ENCODE peak calls at places on chromosomes 13 and 19, in ten cellular contexts. S is GM12878, O is stomach, J is spleen, A is HCT116, M is upper lobe of left lung, Z is breast epithelium, Y is GM23338, W is sigmoid colon, H is suprapubic skin. X is an unnamed sample.

GRCh38 chr13:57136093-57136492 is 4.6 kb upstream of the PRR20A start:
- DNase-seq in S (no peak), H (no peak), A (no peak), J (no peak), M (no peak), O (no peak), Z (no peak), W (no peak), Y (no peak), X (no peak)

GRCh38 chr19:41233748-41234240 is 14.8 kb downstream of the AXL start:
- DNase-seq in H (peak; percentile 63), J (no peak), Y (no peak), S (no peak), O (no peak), A (no peak), Z (no peak), M (peak; percentile 63), W (no peak), X (no peak)

GRCh38 chr13:102250448-102250847 is 151.4 kb downstream of the FGF14 start:
- DNase-seq in M (no peak), S (no peak), H (no peak), A (no peak), W (no peak), Z (no peak), O (no peak), J (no peak), Y (no peak), X (no peak)

GRCh38 chr19:19750842-19751790 is 18.2 kb upstream of the ZNF14 start:
- DNase-seq in A (no peak), J (no peak), W (no peak), M (no peak), Z (no peak), O (no peak), Y (no peak), H (no peak), S (no peak), X (peak; percentile 92)

GRCh38 chr13:109874444-109874920 is 88.1 kb upstream of the IRS2 start:
- DNase-seq in Z (no peak), H (no peak), S (no peak), M (no peak), W (no peak), Y (no peak), A (no peak), O (no peak), J (no peak), X (no peak)

GRCh38 chr19:54017266-54017665 is 25.8 kb downstream of the CACNG6 start:
- DNase-seq in H (no peak), W (no peak), S (no peak), J (no peak), Y (peak; percentile 56), M (no peak), O (no peak), A (no peak), Z (no peak), X (no peak)

GRCh38 chr13:73880365-73880764 is 253.8 kb downstream of the KLF12 start:
- DNase-seq in Y (no peak), Z (no peak), H (no peak), A (no peak), O (no peak), W (no peak), S (no peak), M (no peak), J (no peak), X (no peak)

GRCh38 chr13:48138270-48138669 is 43.4 kb upstream of the MED4 start:
- DNase-seq in J (no peak), W (no peak), A (no peak), M (no peak), H (no peak), Z (no peak), O (no peak), S (no peak), Y (no peak), X (no peak)

DNA sequence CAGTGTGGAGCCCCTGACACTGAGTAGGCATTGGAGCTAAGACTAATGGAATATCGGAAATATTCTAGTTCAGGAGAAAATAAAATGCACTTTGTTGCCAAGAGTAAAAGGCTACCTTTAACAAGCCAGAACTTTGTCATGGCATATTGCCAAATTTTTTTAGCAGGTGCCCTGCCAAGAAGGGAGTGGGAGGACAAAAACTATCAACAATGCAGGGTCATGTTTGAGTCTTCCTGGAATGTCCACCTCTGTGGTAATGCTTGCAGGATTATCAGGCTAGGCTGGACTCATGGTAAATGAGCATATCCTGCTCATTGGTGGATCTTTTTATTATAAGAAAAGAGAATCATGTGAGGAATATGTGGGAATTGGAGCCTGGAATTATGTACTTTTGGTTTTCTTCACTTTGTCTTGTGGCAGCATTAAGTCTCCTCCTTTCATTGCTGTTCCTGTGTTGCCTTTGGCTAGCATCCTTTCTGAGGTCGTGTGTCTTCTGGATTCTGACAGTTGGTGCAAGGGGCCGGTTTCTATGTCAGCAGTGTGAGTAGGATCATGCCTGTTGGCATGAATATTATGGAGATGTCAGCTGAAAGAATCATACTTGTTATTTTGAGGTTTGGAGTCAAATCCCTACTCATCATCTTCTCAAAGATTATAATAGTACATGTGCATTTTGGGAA is 122.9 kb upstream of the SPRY2 start:
- DNase-seq in M (no peak), A (no peak), S (no peak), Z (peak; percentile 61), Y (no peak), O (no peak), H (no peak), J (no peak), W (no peak), X (no peak)
- TF ChIP-seq POLR2AphosphoS5 in M (no peak), A (no peak), S (no peak), Z (no peak), Y (no peak), O (no peak), H (no peak), J (no peak), W (no peak), X (no peak)

DNA sequence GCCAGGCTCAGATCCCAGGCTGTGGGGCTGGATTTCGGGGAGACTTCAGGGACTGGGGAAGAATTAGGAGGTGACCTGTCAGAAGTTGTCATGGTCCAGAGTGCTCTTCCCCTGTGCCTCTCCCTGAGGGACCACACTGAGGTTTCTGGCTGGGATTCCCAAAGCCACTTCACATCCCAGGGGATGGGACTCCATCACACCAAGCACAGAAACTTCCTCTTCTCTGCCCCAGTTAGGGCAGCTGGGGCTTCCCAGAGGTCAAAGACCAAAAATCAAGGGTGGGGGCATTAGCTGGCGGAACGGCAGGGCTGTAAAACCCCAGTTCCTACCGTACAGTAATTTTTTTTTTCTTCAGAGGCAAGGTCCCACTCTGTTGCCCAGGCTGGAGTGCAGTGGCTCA is 7.4 kb downstream of the FCER2 start:
- DNase-seq in Y (no peak), W (no peak), H (no peak), S (no peak), M (no peak), Z (no peak), J (no peak), A (no peak), O (no peak), X (no peak)
- H3K27me3 ChIP-seq in Y (no peaks in the 10 kb centered on the region), W (peaks cover 52% of the 10 kb centered on the region), H (peaks cover 47% of the 10 kb centered on the region), S (no peaks in the 10 kb centered on the region), M (peaks cover 7% of the 10 kb centered on the region), Z (no peaks in the 10 kb centered on the region), J (peaks cover 26% of the 10 kb centered on the region), A (peaks cover 16% of the 10 kb centered on the region), O (peaks cover 4% of the 10 kb centered on the region), X (no peaks in the 10 kb centered on the region)

GRCh38 chr13:29511439-29511814 is 84.1 kb downstream of the SLC7A1 start:
- DNase-seq in J (peak; percentile 58), M (no peak), A (no peak), H (no peak), W (no peak), Y (no peak), O (no peak), Z (no peak), S (no peak), X (no peak)

GRCh38 chr13:29511980-29512379 is 83.5 kb downstream of the SLC7A1 start:
- DNase-seq in S (no peak), Y (no peak), W (peak; percentile 87), Z (no peak), J (no peak), H (peak; percentile 82), M (no peak), A (no peak), O (no peak), X (no peak)

GRCh38 chr13:29514720-29515310 is 80.7 kb downstream of the SLC7A1 start:
- DNase-seq in Y (no peak), S (no peak), Z (no peak), A (no peak), W (no peak), M (no peak), H (no peak), J (peak; percentile 55), O (no peak), X (no peak)

GRCh38 chr13:29513981-29514719 is 81.3 kb downstream of the SLC7A1 start:
- DNase-seq in S (no peak), W (no peak), Y (no peak), O (no peak), J (peak; percentile 79), Z (no peak), A (no peak), H (peak; percentile 79), M (no peak), X (no peak)

DNA sequence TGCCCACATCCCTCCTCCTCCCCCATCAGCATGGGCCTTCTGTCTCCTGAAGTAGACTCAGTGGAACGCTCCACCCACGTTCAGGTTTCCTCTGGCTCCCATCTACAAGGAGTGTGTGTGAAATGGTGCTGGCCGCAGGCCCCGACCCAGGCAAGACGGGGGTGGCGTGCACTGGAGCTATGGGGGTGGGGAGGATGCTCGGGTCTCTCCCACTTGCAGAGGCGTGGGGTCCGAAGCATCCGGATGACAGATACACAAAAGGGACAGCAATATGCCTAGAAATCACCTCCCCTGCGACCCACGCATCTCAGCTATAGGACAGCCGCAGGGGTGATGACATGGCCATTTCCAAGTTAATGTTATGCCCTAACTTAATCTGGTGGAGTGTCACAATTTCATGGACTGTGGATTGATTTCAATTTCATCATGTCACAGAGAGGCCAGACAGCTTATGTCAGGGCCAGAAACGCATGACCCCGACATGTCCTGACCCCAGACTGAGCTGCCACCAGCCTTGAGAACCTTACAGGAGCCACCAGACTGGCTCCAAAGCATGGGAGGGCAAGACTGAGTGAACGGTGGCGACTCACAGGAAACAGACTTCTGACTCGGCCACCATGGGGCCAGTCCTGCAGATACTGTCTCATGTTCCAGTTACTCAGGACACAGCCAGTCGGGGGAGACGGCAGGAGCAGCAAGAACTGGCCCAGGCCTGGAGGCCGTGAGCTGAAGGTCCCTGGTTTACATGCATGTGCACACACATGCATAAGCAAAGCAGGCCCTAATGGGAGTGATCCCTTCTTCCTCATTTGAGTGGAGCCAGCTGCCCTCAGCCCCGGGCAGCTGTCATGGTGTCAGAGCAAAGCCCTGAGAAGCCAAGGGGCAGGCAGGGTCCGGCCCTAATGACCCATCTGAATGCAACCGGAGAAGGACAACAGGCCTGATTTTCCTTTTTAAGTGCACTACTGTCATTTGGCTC is 82.2 kb downstream of the SLC7A1 start:
- DNase-seq in Y (no peak), J (peak; percentile 68), Z (no peak), A (no peak), W (no peak), S (no peak), M (no peak), O (no peak), H (no peak), X (no peak)
- H3K4me1 ChIP-seq in Y (no peaks in the 10 kb centered on the region), J (peaks cover 30% of the 10 kb centered on the region), Z (no peaks in the 10 kb centered on the region), A (no peaks in the 10 kb centered on the region), W (no peaks in the 10 kb centered on the region), S (no peaks in the 10 kb centered on the region), M (peaks cover under 1% of the 10 kb centered on the region), O (peaks cover 14% of the 10 kb centered on the region), H (peaks cover 5% of the 10 kb centered on the region), X (peaks cover 21% of the 10 kb centered on the region)

DNA sequence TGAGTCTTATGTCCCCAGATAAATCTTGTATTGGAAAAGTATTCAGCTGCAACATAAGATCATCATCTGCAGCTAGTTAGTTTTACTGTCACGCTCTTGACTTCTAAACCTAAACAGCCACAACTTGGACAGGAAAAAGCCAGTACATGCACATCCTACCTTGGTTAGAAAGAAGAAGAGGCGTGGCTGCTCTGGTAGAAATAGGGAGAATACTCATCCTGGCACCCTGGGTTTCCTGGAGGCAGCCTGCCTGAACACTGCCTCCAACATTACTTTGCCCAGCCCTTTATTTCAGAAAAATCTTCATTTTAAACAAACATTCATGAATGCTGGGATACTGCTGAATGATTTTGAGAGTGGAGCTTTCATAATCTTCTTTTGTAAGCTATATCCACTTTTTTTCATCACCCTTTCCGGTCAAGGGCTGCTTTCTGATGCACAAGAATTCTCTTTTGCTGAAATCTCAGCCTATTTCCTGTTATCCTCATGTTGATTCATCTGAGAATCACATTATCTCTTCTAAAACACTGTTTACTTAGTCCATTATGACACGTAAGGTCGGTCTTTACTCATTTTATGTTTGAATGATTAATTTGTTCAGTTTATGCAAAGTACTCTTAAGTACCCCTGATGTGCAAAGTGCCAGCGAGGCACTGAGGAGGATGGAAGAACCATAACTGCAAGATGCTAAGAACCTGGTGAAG is 55.2 kb downstream of the STARD13 start:
- DNase-seq in Y (no peak), O (no peak), A (no peak), J (no peak), S (no peak), Z (no peak), H (no peak), M (no peak), W (no peak), X (no peak)
- TF ChIP-seq POLR2AphosphoS5 in Y (no peak), O (no peak), A (no peak), J (no peak), S (no peak), Z (no peak), H (no peak), M (no peak), W (no peak), X (no peak)

X was measured in vagina.